ENCODE peak calls at places on chromosomes 13 and 19, in four cellular contexts. Q is BE2C, I is thoracic aorta, M is IMR-90. B is an unnamed sample. For H3K4me1 and H3K9me3, the result is how much of the 10 kb centered on the place peaks cover.

GRCh38 chr13:72463561-72463960 is 263.9 kb downstream of the MZT1 start:
- DNase-seq in I (no peak), M (no peak), Q (peak), B (no peak)

GRCh38 chr13:31334547-31334946 is 134.8 kb downstream of the B3GLCT start:
- DNase-seq in Q (no peak), M (no peak), I (no peak), B (no peak)

GRCh38 chr19:2723747-2724146 is 2.6 kb upstream of the DIRAS1 start:
- DNase-seq in Q (no peak), I (no peak), M (no peak), B (no peak)

GRCh38 chr19:6264077-6264445 is 15.7 kb downstream of the MLLT1 start:
- DNase-seq in Q (no peak), I (no peak), M (peak), B (peak)

GRCh38 chr13:97256343-97256783 is 34.2 kb downstream of the MBNL2 start:
- DNase-seq in Q (no peak), I (no peak), M (peak), B (no peak)

GRCh38 chr19:5011476-5012238 is 42.7 kb downstream of the KDM4B start:
- DNase-seq in Q (no peak), M (no peak), I (no peak), B (no peak)

GRCh38 chr13:99406799-99407201 is 94.5 kb upstream of the TM9SF2 start:
- DNase-seq in Q (no peak), I (no peak), M (no peak), B (no peak)

GRCh38 chr13:40187324-40187795 is 479.1 kb downstream of the FOXO1 start:
- DNase-seq in Q (no peak), M (no peak), I (no peak), B (no peak)

GRCh38 chr13:67967031-67967430 is 736.9 kb upstream of the PCDH9 start:
- DNase-seq in I (no peak), Q (no peak), M (no peak), B (no peak)

GRCh38 chr19:8607386-8607785 is 3.1 kb downstream of the ADAMTS10 start:
- DNase-seq in Q (no peak), I (peak), M (peak), B (no peak)

GRCh38 chr13:41516166-41516565 is 58.8 kb downstream of the RGCC start:
- DNase-seq in I (no peak), Q (no peak), M (no peak), B (no peak)

GRCh38 chr13:51841732-51842131 is 3.2 kb downstream of the TMEM272 start:
- DNase-seq in Q (no peak), M (no peak), I (no peak), B (no peak)

GRCh38 chr19:41330946-41331678 is 21.1 kb downstream of the CCDC97 start:
- DNase-seq in Q (peak), I (no peak), M (no peak), B (no peak)

GRCh38 chr19:35106291-35106583 is 9.4 kb upstream of the FXYD3 start:
- DNase-seq in Q (no peak), I (no peak), M (no peak), B (peak)

GRCh38 chr19:40241809-40242384 is 15.4 kb upstream of the CCNP start:
- DNase-seq in I (no peak), M (no peak), Q (no peak), B (no peak)

GRCh38 chr13:61954092-61954491 is 538.4 kb upstream of the PCDH20 start:
- DNase-seq in Q (no peak), M (peak), I (no peak), B (no peak)

GRCh38 chr13:77337159-77337558 is 10.3 kb upstream of the MYCBP2 start:
- DNase-seq in I (no peak), M (no peak), Q (no peak), B (no peak)

GRCh38 chr19:16233081-16233776 is 35.5 kb downstream of the AP1M1 start:
- DNase-seq in I (no peak), M (no peak), Q (no peak), B (no peak)

GRCh38 chr19:10544242-10544752 is 593 bp downstream of the ATG4D start:
- DNase-seq in M (no peak), Q (peak), I (no peak), B (peak)

GRCh38 chr19:35986664-35987570 is 8.1 kb upstream of the SDHAF1 start:
- DNase-seq in M (no peak), Q (peak), I (no peak), B (no peak)

GRCh38 chr19:7869453-7869909 is 4.7 kb downstream of the PRR36 start:
- DNase-seq in Q (no peak), M (peak), I (no peak), B (peak)

GRCh38 chr13:107743983-107744382 is 471.4 kb downstream of the LIG4 start:
- DNase-seq in M (peak), I (no peak), Q (no peak), B (no peak)

GRCh38 chr13:110824901-110825300 is 90.0 kb downstream of the ANKRD10 start:
- DNase-seq in Q (no peak), I (no peak), M (no peak), B (no peak)

GRCh38 chr13:39016789-39017188 is 21.1 kb downstream of the PROSER1 start:
- DNase-seq in M (peak), I (no peak), Q (peak), B (no peak)

GRCh38 chr19:1169921-1170885 is 3.9 kb downstream of the SBNO2 start:
- DNase-seq in I (no peak), Q (peak), M (peak), B (no peak)
- H3K4me1 ChIP-seq in I (under half), Q (under half), M (under half), B (under half)

GRCh38 chr13:43195551-43195950 is 172.2 kb downstream of the DNAJC15 start:
- DNase-seq in I (no peak), M (no peak), Q (no peak), B (no peak)
- TF ChIP-seq CTCF in I (no peak), M (peak), Q (peak), B (no peak)

GRCh38 chr19:55930996-55931515 is 1.1 kb downstream of the NLRP13 start:
- DNase-seq in I (no peak), M (no peak), Q (no peak), B (no peak)

GRCh38 chr19:55935206-55935605 is 3.1 kb upstream of the NLRP13 start:
- DNase-seq in Q (no peak), M (no peak), I (no peak), B (no peak)

GRCh38 chr19:55927991-55928390 is 4.1 kb downstream of the NLRP13 start:
- DNase-seq in M (no peak), I (no peak), Q (no peak), B (no peak)

GRCh38 chr19:55931936-55932386 is at the start of gene NLRP13:
- DNase-seq in Q (no peak), M (no peak), I (no peak), B (no peak)
- H3K9me3 ChIP-seq in Q (under half), M (under half), I (under half), B (under half)

GRCh38 chr19:47107201-47107952 is 6.2 kb downstream of the ZC3H4 start:
- DNase-seq in M (peak), I (no peak), Q (no peak), B (no peak)
- H3K4me1 ChIP-seq in M (under half), I (half or more), Q (under half), B (half or more)

GRCh38 chr13:80251403-80251802 is 89.5 kb downstream of the SPRY2 start:
- DNase-seq in I (no peak), Q (peak), M (peak), B (no peak)
- TF ChIP-seq CTCF in I (no peak), Q (peak), M (no peak), B (no peak)

DNA sequence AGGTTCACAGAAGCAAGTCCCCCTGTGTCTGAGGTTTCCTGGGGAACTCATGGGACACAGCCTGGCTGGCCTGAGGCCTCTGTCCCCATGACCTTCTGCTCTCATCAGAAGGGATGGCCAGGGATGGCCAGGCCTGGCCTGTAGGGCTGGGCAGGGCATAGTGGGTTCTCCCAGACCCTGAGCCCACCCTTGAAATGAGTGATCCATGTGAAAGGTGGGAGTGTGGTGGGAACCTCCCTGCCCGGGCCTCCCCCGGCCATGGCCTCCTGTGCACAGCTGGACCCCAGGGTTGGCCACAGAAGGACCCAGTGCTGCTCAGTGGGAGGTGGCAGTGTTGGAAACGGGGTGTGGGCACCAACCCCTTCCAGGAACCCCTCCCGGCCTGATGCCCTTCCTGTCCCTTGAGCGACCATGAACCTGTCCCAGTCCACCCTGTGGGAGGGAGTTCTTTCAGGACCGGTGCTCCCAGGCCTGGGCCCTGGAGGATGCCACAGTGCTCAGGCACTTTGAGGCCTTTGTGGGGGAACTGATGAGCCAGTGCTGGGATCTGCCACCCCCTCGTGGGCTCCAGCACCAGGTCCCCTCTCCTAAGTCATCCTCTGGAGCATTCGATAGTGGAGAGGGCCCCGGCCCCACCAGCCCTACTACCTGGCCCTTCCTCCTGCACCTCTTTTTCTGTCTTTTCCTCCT is 15.5 kb upstream of the ZNF14 start:
- DNase-seq in M (no peak), Q (no peak), I (no peak), B (no peak)
- H3K9me3 ChIP-seq in M (half or more), Q (under half), I (under half), B (under half)

GRCh38 chr19:46904114-46905060 is 43.6 kb downstream of the ARHGAP35 start:
- DNase-seq in Q (no peak), M (peak), I (no peak), B (no peak)
- H3K4me1 ChIP-seq in Q (under half), M (under half), I (half or more), B (half or more)

GRCh38 chr13:36512771-36513170 is 80.5 kb downstream of the CCNA1 start:
- DNase-seq in I (no peak), Q (no peak), M (no peak), B (no peak)

GRCh38 chr13:36509369-36509768 is 77.1 kb downstream of the CCNA1 start:
- DNase-seq in Q (no peak), M (no peak), I (no peak), B (no peak)
- TF ChIP-seq CTCF in Q (peak), M (no peak), I (no peak), B (no peak)

GRCh38 chr19:30690935-30691505 is 318.8 kb downstream of the ZNF536 start:
- DNase-seq in Q (no peak), I (no peak), M (no peak), B (no peak)
- H3K9me3 ChIP-seq in Q (under half), I (under half), M (under half), B (under half)

B was measured in gastrocnemius medialis.